ENCODE peak calls at places on chromosomes 1 and 21, in ten cellular contexts. M, W, X, A, K, V, Q, T, O and C are unnamed samples.

GRCh38 chr21:25717491-25718139 is 17.1 kb downstream of the ATP5PF start:
- DNase-seq in M (peak; percentile 51), W (no peak), X (no peak), A (no peak), K (no peak), V (peak; percentile 71), Q (no peak), T (no peak), O (no peak), C (peak; percentile 18)

GRCh38 chr1:150530491-150531159 is 15.1 kb downstream of the FALEC start:
- DNase-seq in M (no peak), W (no peak), X (no peak), A (no peak), K (no peak), V (no peak), Q (no peak), T (no peak), O (no peak), C (no peak)

GRCh38 chr1:101884621-101885020 is 112.1 kb downstream of the OLFM3 start:
- DNase-seq in M (no peak), W (no peak), X (no peak), A (no peak), K (no peak), V (no peak), Q (no peak), T (no peak), O (no peak), C (no peak)

GRCh38 chr1:108077991-108078390 is 113.0 kb upstream of the VAV3 start:
- DNase-seq in M (no peak), W (no peak), X (no peak), A (peak; percentile 21), K (no peak), V (no peak), Q (no peak), T (no peak), O (no peak), C (no peak)

GRCh38 chr1:244735854-244736561 is 83.1 kb downstream of the DESI2 start:
- DNase-seq in M (no peak), W (no peak), X (no peak), A (no peak), K (no peak), V (peak; percentile 22), Q (no peak), T (no peak), O (no peak), C (no peak)

GRCh38 chr1:242890211-242890741 is 364.8 kb downstream of the CEP170 start:
- DNase-seq in M (peak; percentile 6), W (no peak), X (peak; percentile 14), A (no peak), K (peak; percentile 78), V (no peak), Q (no peak), T (no peak), O (no peak), C (no peak)

GRCh38 chr1:215475719-215476525 is 91.2 kb upstream of the KCTD3 start:
- DNase-seq in M (no peak), W (no peak), X (no peak), A (no peak), K (no peak), V (peak; percentile 55), Q (no peak), T (no peak), O (peak; percentile 29), C (peak; percentile 81)

GRCh38 chr1:53131590-53131938 is 10.9 kb downstream of the SLC1A7 start:
- DNase-seq in M (no peak), W (no peak), X (no peak), A (no peak), K (no peak), V (no peak), Q (no peak), T (no peak), O (no peak), C (no peak)

GRCh38 chr1:78607944-78608343 is 12.3 kb upstream of the IFI44L start:
- DNase-seq in M (no peak), W (no peak), X (no peak), A (no peak), K (no peak), V (no peak), Q (no peak), T (no peak), O (no peak), C (no peak)

DNA sequence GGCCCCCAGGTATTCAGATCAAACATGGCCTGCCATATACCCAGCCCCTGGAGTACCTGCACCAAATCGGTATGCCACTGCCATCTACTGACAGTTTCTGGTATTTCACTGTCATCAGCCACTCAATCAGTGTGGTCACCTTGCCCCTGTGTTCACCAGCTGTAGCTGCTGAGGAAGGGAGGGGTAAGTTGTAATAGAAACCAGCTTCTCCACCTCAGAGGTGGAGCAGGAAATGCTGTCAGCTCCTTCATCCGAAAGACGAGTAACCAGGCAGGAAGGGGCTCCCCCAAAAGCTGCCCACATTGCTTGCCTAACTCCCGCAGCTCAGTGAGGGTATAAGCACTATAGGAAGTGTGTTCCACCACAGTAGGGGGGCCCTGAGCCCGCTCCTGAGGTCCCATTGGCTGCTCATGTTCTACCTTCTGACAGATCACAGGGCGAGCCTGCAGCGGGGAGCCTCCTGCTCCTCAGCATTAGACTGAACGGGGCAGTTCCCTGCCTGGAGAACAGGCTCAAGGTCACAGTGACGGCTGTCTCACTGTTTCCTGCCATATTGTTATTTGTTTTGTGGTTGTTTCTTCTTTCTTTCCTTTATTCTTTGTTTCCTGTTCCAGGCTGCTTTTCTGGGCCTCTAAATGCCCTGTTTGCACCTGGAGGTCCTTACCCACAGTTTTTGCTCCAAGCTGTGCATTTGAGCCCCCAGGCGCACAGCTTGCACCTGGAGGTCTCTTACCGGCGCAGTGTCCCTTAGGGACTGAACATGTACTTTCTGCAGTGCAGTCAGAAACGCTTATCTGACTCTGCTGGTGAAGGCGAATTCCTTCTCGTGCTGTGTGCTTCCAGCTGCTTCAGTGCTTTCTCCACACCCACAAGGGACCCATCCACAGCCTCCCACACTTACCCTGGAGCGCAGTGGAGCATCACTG is 1638.3 kb downstream of the MRPL39 start:
- DNase-seq in M (peak; percentile 18), W (peak; percentile 35), X (peak; percentile 56), A (peak; percentile 74), K (no peak), V (peak; percentile 26), Q (no peak), T (peak; percentile 70), O (peak; percentile 7), C (no peak)
- TF ChIP-seq CTCF in M (peak; percentile 70), W (peak; percentile 65), X (peak; percentile 24), A (peak; percentile 70), K (peak; percentile 37), V (peak; percentile 26), Q (peak; percentile 56), T (peak; percentile 65), O (peak; percentile 71), C (peak; percentile 46)

GRCh38 chr1:100497796-100498195 is 40.1 kb upstream of the GPR88 start:
- DNase-seq in M (no peak), W (no peak), X (no peak), A (no peak), K (no peak), V (no peak), Q (no peak), T (no peak), O (no peak), C (no peak)

GRCh38 chr1:100494393-100495084 is 43.4 kb upstream of the GPR88 start:
- DNase-seq in M (peak; percentile 27), W (no peak), X (no peak), A (no peak), K (no peak), V (no peak), Q (no peak), T (no peak), O (peak; percentile 27), C (peak; percentile 7)

GRCh38 chr1:100499412-100499811 is 38.5 kb upstream of the GPR88 start:
- DNase-seq in M (no peak), W (no peak), X (no peak), A (no peak), K (no peak), V (peak; percentile 16), Q (no peak), T (no peak), O (no peak), C (no peak)

GRCh38 chr1:100502052-100502792 is 35.7 kb upstream of the GPR88 start:
- DNase-seq in M (no peak), W (no peak), X (no peak), A (no peak), K (no peak), V (peak; percentile 52), Q (no peak), T (no peak), O (no peak), C (no peak)

GRCh38 chr1:100496896-100497295 is 41.0 kb upstream of the GPR88 start:
- DNase-seq in M (no peak), W (no peak), X (no peak), A (no peak), K (no peak), V (no peak), Q (no peak), T (no peak), O (no peak), C (no peak)
- TF ChIP-seq CTCF in M (no peak), W (no peak), X (no peak), A (no peak), K (no peak), V (no peak), Q (no peak), T (no peak), O (no peak), C (no peak)

GRCh38 chr1:235328271-235329138 is at the start of gene GGPS1:
- DNase-seq in M (peak; percentile 100), W (peak; percentile 93), X (peak; percentile 95), A (peak; percentile 100), K (peak; percentile 98), V (peak; percentile 100), Q (peak; percentile 99), T (peak; percentile 99), O (peak; percentile 100), C (peak; percentile 100)
- TF ChIP-seq CTCF in M (peak; percentile 22), W (no peak), X (no peak), A (no peak), K (no peak), V (no peak), Q (peak; percentile 25), T (no peak), O (peak; percentile 44), C (peak; percentile 51)

GRCh38 chr1:158328424-158328823 is 2.9 kb downstream of the CD1B start:
- DNase-seq in M (no peak), W (no peak), X (no peak), A (no peak), K (no peak), V (no peak), Q (no peak), T (no peak), O (no peak), C (no peak)

GRCh38 chr1:158323866-158324265 is 7.5 kb downstream of the CD1B start:
- DNase-seq in M (no peak), W (no peak), X (no peak), A (no peak), K (no peak), V (no peak), Q (no peak), T (no peak), O (no peak), C (no peak)

GRCh38 chr1:158329807-158330206 is 1.5 kb downstream of the CD1B start:
- DNase-seq in M (no peak), W (peak; percentile 45), X (peak; percentile 29), A (peak; percentile 22), K (no peak), V (peak; percentile 1), Q (no peak), T (no peak), O (no peak), C (no peak)

GRCh38 chr1:158329300-158329699 is 2.0 kb downstream of the CD1B start:
- DNase-seq in M (no peak), W (no peak), X (no peak), A (no peak), K (no peak), V (no peak), Q (no peak), T (no peak), O (no peak), C (no peak)

GRCh38 chr1:158324375-158324774 is 7.0 kb downstream of the CD1B start:
- DNase-seq in M (no peak), W (no peak), X (no peak), A (no peak), K (no peak), V (no peak), Q (no peak), T (no peak), O (no peak), C (no peak)
- TF ChIP-seq CTCF in M (no peak), W (no peak), X (no peak), A (no peak), K (no peak), V (no peak), Q (no peak), T (no peak), O (no peak), C (no peak)